ENCODE peak calls at places on chromosomes 11 and 22, in six cellular contexts. One of them, this sample, is unnamed.

GRCh38 chr11:92765965-92766371 is 203.5 kb upstream of the MTNR1B start:
- ATAC-seq in A549: no peak
- ATAC-seq in K562: peak; percentile 28
- ATAC-seq in HepG2: no peak
- ATAC-seq in upper lobe of left lung: peak; percentile 63
- ATAC-seq in GM12878: no peak
- ATAC-seq in this sample: peak; percentile 59

GRCh38 chr11:60315866-60316265 is 11.2 kb upstream of the MS4A6E start:
- ATAC-seq in upper lobe of left lung: no peak
- ATAC-seq in HepG2: no peak
- ATAC-seq in GM12878: peak; percentile 30
- ATAC-seq in K562: no peak
- ATAC-seq in A549: no peak
- ATAC-seq in this sample: no peak

GRCh38 chr22:31143537-31143936 is 3.2 kb upstream of the PLA2G3 start:
- ATAC-seq in A549: no peak
- ATAC-seq in HepG2: no peak
- ATAC-seq in K562: no peak
- ATAC-seq in GM12878: no peak
- ATAC-seq in upper lobe of left lung: no peak
- ATAC-seq in this sample: no peak

GRCh38 chr11:114348200-114349191 is 51.8 kb downstream of the C11orf71 start:
- ATAC-seq in GM12878: peak; percentile 70
- ATAC-seq in A549: no peak
- ATAC-seq in K562: peak; percentile 83
- ATAC-seq in upper lobe of left lung: peak; percentile 75
- ATAC-seq in HepG2: peak; percentile 64
- ATAC-seq in this sample: peak; percentile 67

GRCh38 chr11:65899356-65900124 is 648 bp downstream of the FOSL1 start:
- ATAC-seq in A549: peak; percentile 61
- ATAC-seq in upper lobe of left lung: peak; percentile 86
- ATAC-seq in K562: peak; percentile 82
- ATAC-seq in HepG2: peak; percentile 55
- ATAC-seq in GM12878: peak; percentile 51
- ATAC-seq in this sample: peak; percentile 64

GRCh38 chr22:29702931-29703594 is 16.7 kb upstream of the CABP7 start:
- ATAC-seq in GM12878: no peak
- ATAC-seq in K562: no peak
- ATAC-seq in upper lobe of left lung: no peak
- ATAC-seq in HepG2: no peak
- ATAC-seq in A549: no peak
- ATAC-seq in this sample: no peak

GRCh38 chr11:15819679-15820286 is 536.6 kb downstream of the SOX6 start:
- ATAC-seq in HepG2: peak; percentile 98
- ATAC-seq in K562: peak; percentile 95
- ATAC-seq in GM12878: peak; percentile 88
- ATAC-seq in upper lobe of left lung: peak; percentile 76
- ATAC-seq in A549: peak; percentile 89
- ATAC-seq in this sample: peak; percentile 48

GRCh38 chr11:60264644-60265043 is 15.8 kb upstream of the MS4A4A start:
- ATAC-seq in A549: no peak
- ATAC-seq in GM12878: peak; percentile 59
- ATAC-seq in HepG2: no peak
- ATAC-seq in K562: no peak
- ATAC-seq in upper lobe of left lung: no peak
- ATAC-seq in this sample: no peak

GRCh38 chr22:45683248-45683647 is 11.6 kb downstream of the ATXN10 start:
- ATAC-seq in HepG2: no peak
- ATAC-seq in GM12878: peak; percentile 52
- ATAC-seq in upper lobe of left lung: peak; percentile 44
- ATAC-seq in K562: no peak
- ATAC-seq in A549: no peak
- ATAC-seq in this sample: no peak

GRCh38 chr11:128304666-128305485 is 282.5 kb downstream of the ETS1 start:
- ATAC-seq in upper lobe of left lung: no peak
- ATAC-seq in K562: no peak
- ATAC-seq in HepG2: no peak
- ATAC-seq in GM12878: no peak
- ATAC-seq in A549: no peak
- ATAC-seq in this sample: no peak

GRCh38 chr22:38872831-38873248 is 824 bp upstream of the CBX6 start:
- ATAC-seq in upper lobe of left lung: peak; percentile 77
- ATAC-seq in HepG2: no peak
- ATAC-seq in A549: peak; percentile 49
- ATAC-seq in K562: peak; percentile 68
- ATAC-seq in GM12878: peak; percentile 3
- ATAC-seq in this sample: peak; percentile 52

GRCh38 chr11:426851-427250 is 12.1 kb upstream of the SIGIRR start:
- ATAC-seq in GM12878: no peak
- ATAC-seq in upper lobe of left lung: peak; percentile 31
- ATAC-seq in K562: no peak
- ATAC-seq in A549: no peak
- ATAC-seq in HepG2: no peak
- ATAC-seq in this sample: no peak

GRCh38 chr11:115256326-115257197 is 247.7 kb downstream of the CADM1 start:
- ATAC-seq in A549: no peak
- ATAC-seq in HepG2: no peak
- ATAC-seq in K562: no peak
- ATAC-seq in upper lobe of left lung: no peak
- ATAC-seq in GM12878: peak; percentile 95
- ATAC-seq in this sample: no peak

GRCh38 chr11:18307461-18308139 is 14.3 kb downstream of the HPS5 start:
- ATAC-seq in GM12878: no peak
- ATAC-seq in K562: no peak
- ATAC-seq in HepG2: no peak
- ATAC-seq in upper lobe of left lung: no peak
- ATAC-seq in A549: no peak
- ATAC-seq in this sample: no peak

GRCh38 chr22:33018232-33018864 is 39.8 kb downstream of the SYN3 start:
- ATAC-seq in GM12878: peak; percentile 88
- ATAC-seq in upper lobe of left lung: peak; percentile 88
- ATAC-seq in K562: peak; percentile 87
- ATAC-seq in A549: peak; percentile 83
- ATAC-seq in HepG2: peak; percentile 89
- ATAC-seq in this sample: peak; percentile 62

GRCh38 chr22:20186871-20187546 is 36.2 kb upstream of the CCDC188 start:
- ATAC-seq in A549: no peak
- ATAC-seq in GM12878: no peak
- ATAC-seq in HepG2: no peak
- ATAC-seq in K562: no peak
- ATAC-seq in upper lobe of left lung: no peak
- ATAC-seq in this sample: no peak

GRCh38 chr11:44615913-44616806 is 50.7 kb downstream of the CD82 start:
- ATAC-seq in A549: no peak
- ATAC-seq in HepG2: no peak
- ATAC-seq in K562: no peak
- ATAC-seq in upper lobe of left lung: no peak
- ATAC-seq in GM12878: no peak
- ATAC-seq in this sample: no peak

GRCh38 chr11:121241300-121242176 is 51.0 kb upstream of the SC5D start:
- ATAC-seq in HepG2: no peak
- ATAC-seq in GM12878: no peak
- ATAC-seq in K562: no peak
- ATAC-seq in upper lobe of left lung: peak; percentile 14
- ATAC-seq in A549: no peak
- ATAC-seq in this sample: no peak

GRCh38 chr22:23984430-23984829 is 4.5 kb downstream of the GSTT2 start:
- ATAC-seq in HepG2: no peak
- ATAC-seq in upper lobe of left lung: peak; percentile 48
- ATAC-seq in K562: no peak
- ATAC-seq in GM12878: no peak
- ATAC-seq in A549: peak; percentile 83
- ATAC-seq in this sample: no peak

GRCh38 chr11:118938491-118939411 is 13.0 kb upstream of the BCL9L start:
- ATAC-seq in GM12878: no peak
- ATAC-seq in upper lobe of left lung: no peak
- ATAC-seq in A549: peak; percentile 49
- ATAC-seq in K562: no peak
- ATAC-seq in HepG2: peak; percentile 66
- ATAC-seq in this sample: no peak

GRCh38 chr11:10625281-10625981 is 57.0 kb upstream of the LYVE1 start:
- ATAC-seq in GM12878: no peak
- ATAC-seq in K562: no peak
- ATAC-seq in HepG2: no peak
- ATAC-seq in A549: no peak
- ATAC-seq in upper lobe of left lung: no peak
- ATAC-seq in this sample: no peak

GRCh38 chr11:9607511-9607899 is 34.0 kb downstream of the WEE1 start:
- ATAC-seq in GM12878: peak; percentile 25
- ATAC-seq in upper lobe of left lung: no peak
- ATAC-seq in HepG2: peak; percentile 82
- ATAC-seq in K562: peak; percentile 46
- ATAC-seq in A549: no peak
- ATAC-seq in this sample: no peak

GRCh38 chr11:125465254-125465653 is 30.8 kb downstream of the FEZ1 start:
- ATAC-seq in upper lobe of left lung: no peak
- ATAC-seq in A549: no peak
- ATAC-seq in K562: no peak
- ATAC-seq in GM12878: no peak
- ATAC-seq in HepG2: no peak
- ATAC-seq in this sample: no peak

GRCh38 chr11:65650547-65651338 is 12.0 kb downstream of the RELA start:
- ATAC-seq in upper lobe of left lung: no peak
- ATAC-seq in HepG2: no peak
- ATAC-seq in GM12878: no peak
- ATAC-seq in A549: no peak
- ATAC-seq in K562: no peak
- ATAC-seq in this sample: no peak

DNA sequence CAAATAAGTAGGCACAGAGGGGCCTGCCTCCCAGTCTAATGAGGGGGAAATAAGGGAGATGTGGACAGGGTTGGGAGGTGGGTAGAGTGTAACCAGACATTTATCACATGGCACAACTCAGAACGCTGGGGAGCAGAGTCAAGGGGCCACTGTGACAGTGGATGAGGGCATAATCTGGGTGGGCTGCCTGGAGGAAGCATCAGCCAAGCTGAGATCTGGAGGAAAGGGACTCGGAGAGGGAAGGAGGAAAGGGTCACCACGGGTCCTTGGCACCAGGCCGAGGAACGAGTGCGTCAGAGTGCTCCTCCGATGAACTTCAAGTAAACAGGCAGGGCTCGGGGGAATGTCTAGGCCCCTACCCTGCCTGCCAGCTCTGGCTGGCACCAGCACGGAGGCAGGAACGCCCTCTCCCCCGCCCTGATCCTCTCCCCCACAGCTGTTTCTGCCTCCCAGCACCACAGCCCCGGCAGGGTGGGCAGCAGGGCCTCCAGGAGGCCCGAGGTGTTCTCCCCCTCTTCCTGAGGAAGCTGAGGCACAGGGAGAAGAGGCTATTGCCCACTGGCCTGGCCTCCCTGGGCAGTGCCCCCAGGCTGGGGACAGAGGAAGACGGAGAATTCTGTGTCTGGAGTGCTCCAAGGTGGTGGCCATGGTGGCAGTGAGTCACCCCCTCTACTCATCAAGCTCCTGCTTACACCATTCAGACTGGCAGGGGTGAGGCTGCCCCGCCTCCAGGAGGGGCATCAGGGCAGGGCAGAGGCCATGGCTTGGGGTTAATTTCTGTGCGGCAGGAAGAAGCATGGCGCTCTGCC is 4.2 kb downstream of the ALDH3B1 start:
- ATAC-seq in HepG2: no peak
- ATAC-seq in upper lobe of left lung: peak; percentile 18
- ATAC-seq in GM12878: no peak
- ATAC-seq in K562: no peak
- ATAC-seq in A549: peak; percentile 49
- ATAC-seq in this sample: no peak
- H3K27ac ChIP-seq in HepG2: peak overlapping the region; percentile 74
- H3K27ac ChIP-seq in upper lobe of left lung: peak overlapping the region; percentile 95
- H3K27ac ChIP-seq in GM12878: no peak overlapping the region
- H3K27ac ChIP-seq in K562: no peak overlapping the region
- H3K27ac ChIP-seq in A549: peak overlapping the region; percentile 100
- H3K27ac ChIP-seq in this sample: peak overlapping the region; percentile 62

GRCh38 chr11:62677709-62678108 is 1.2 kb downstream of the UBXN1 start:
- ATAC-seq in A549: no peak
- ATAC-seq in upper lobe of left lung: no peak
- ATAC-seq in GM12878: no peak
- ATAC-seq in HepG2: no peak
- ATAC-seq in K562: no peak
- ATAC-seq in this sample: no peak
- H3K4me3 ChIP-seq in A549: peak overlapping the region; percentile 67
- H3K4me3 ChIP-seq in upper lobe of left lung: no peak overlapping the region
- H3K4me3 ChIP-seq in GM12878: peak overlapping the region; percentile 89
- H3K4me3 ChIP-seq in HepG2: peak overlapping the region; percentile 88
- H3K4me3 ChIP-seq in K562: peak overlapping the region; percentile 81
- H3K4me3 ChIP-seq in this sample: no peak overlapping the region

GRCh38 chr11:119982517-119983239 is 155.2 kb downstream of the TRIM29 start:
- ATAC-seq in upper lobe of left lung: peak; percentile 30
- ATAC-seq in HepG2: no peak
- ATAC-seq in K562: no peak
- ATAC-seq in A549: no peak
- ATAC-seq in GM12878: no peak
- ATAC-seq in this sample: peak; percentile 40
- TF ChIP-seq EP300 in upper lobe of left lung: no peak
- TF ChIP-seq EP300 in HepG2: no peak
- TF ChIP-seq EP300 in K562: no peak
- TF ChIP-seq EP300 in A549: no peak
- TF ChIP-seq EP300 in GM12878: no peak
- TF ChIP-seq EP300 in this sample: no peak

DNA sequence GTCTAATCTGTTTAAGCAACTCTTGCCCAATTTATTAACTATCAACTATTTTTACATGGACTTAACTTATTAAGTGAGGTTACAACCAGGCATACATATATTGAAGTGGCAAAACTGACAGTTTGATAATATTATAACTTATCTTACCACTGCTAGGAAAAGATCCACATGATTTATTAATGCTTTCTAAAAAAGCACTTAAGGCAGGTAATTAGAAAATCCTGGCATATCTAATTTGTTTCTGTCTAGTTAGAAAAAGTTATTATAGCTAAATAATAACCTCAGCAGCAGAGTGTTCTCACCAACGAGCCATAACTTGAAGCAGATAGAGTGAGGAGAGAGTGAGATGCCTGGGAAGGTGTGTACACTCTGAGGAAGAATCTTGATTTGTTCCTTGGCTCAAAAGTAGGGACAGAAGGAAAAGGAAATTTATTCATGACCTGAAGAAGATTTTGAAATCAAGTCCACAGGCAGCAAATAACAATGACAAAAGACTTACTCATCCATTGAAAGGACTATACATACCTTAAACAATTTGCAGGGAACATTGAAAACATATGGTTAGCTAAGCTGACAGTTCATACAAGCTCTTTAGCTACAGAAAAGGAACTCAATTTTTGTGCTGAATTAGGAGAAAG is 7.1 kb upstream of the MUC15 start:
- ATAC-seq in HepG2: no peak
- ATAC-seq in GM12878: no peak
- ATAC-seq in A549: peak; percentile 30
- ATAC-seq in K562: no peak
- ATAC-seq in upper lobe of left lung: no peak
- ATAC-seq in this sample: no peak
- H3K27ac ChIP-seq in HepG2: no peak overlapping the region
- H3K27ac ChIP-seq in GM12878: no peak overlapping the region
- H3K27ac ChIP-seq in A549: no peak overlapping the region
- H3K27ac ChIP-seq in K562: no peak overlapping the region
- H3K27ac ChIP-seq in upper lobe of left lung: no peak overlapping the region
- H3K27ac ChIP-seq in this sample: peak overlapping the region; percentile 39